ENCODE peak calls at places on chromosomes 6 and 20, in six cellular contexts. T is T-helper 2 cell treated with Interferon-gamma antibody and Interleukin-4, amounts not matched to agents 5 μg/mL and 100 μg/mL, for 36 hours; B is KG1; I is SW480; Y is activated CD8-positive, alpha-beta T cell treated with anti-CD3 and anti-CD28 coated beads, Interleukin-2, amount 10 ng/mL, durations not matched to agents 7 days and 5 days; S is posterior cingulate gyrus. P is an unnamed sample.

GRCh38 chr6:1786455-1787108 is 176.9 kb downstream of the FOXC1 start:
- DNase-seq in T (no peak), S (no peak), I (no peak), Y (no peak), B (no peak), P (no peak)

GRCh38 chr6:100171533-100172321 is 177.7 kb upstream of the MCHR2 start:
- DNase-seq in S (no peak), T (peak; percentile 67), B (no peak), Y (no peak), I (no peak), P (no peak)

GRCh38 chr6:38871745-38872568 is 156.8 kb downstream of the DNAH8 start:
- DNase-seq in I (peak; percentile 30), B (peak; percentile 44), T (peak; percentile 46), Y (peak; percentile 68), S (no peak), P (peak; percentile 17)

GRCh38 chr20:53321596-53321995 is 272.0 kb downstream of the ZNF217 start:
- DNase-seq in I (no peak), Y (no peak), T (no peak), S (no peak), B (no peak), P (no peak)

GRCh38 chr20:36818831-36819230 is 45.3 kb upstream of the DSN1 start:
- DNase-seq in B (no peak), Y (no peak), T (no peak), S (no peak), I (no peak), P (no peak)

GRCh38 chr6:105759946-105760345 is 326.2 kb upstream of the PRDM1 start:
- DNase-seq in I (no peak), B (no peak), S (no peak), Y (no peak), T (no peak), P (no peak)

GRCh38 chr6:48110436-48111142 is 408 bp downstream of the PTCHD4 start:
- DNase-seq in I (no peak), S (no peak), T (no peak), B (no peak), Y (no peak), P (no peak)

GRCh38 chr6:111680013-111680712 is 74.5 kb upstream of the TRAF3IP2 start:
- DNase-seq in S (peak; percentile 70), B (no peak), I (no peak), Y (no peak), T (no peak), P (peak; percentile 26)

GRCh38 chr20:19552144-19552895 is 205.7 kb upstream of the RIN2 start:
- DNase-seq in Y (no peak), S (no peak), T (no peak), B (no peak), I (peak; percentile 48), P (no peak)

GRCh38 chr20:45974896-45975565 is 3.0 kb upstream of the ZNF335 start:
- DNase-seq in S (no peak), B (no peak), Y (no peak), I (no peak), T (no peak), P (no peak)

GRCh38 chr6:20952605-20953004 is 418.3 kb downstream of the CDKAL1 start:
- DNase-seq in I (peak; percentile 8), B (no peak), T (no peak), S (no peak), Y (no peak), P (no peak)